ENCODE peak calls at places on chromosome 18, in eight cellular contexts. F, M, W, I, C, Y, X and S are unnamed samples.

GRCh38 chr18:60018801-60019462 is 119.1 kb downstream of the PMAIP1 start:
- DNase-seq in X (no peak), Y (no peak), C (no peak), W (no peak), I (no peak), F (no peak), M (no peak), S (no peak)

GRCh38 chr18:13112982-13113381 is 105.6 kb upstream of the LDLRAD4 start:
- DNase-seq in F (peak), W (no peak), X (no peak), Y (peak), M (no peak), I (peak), C (peak), S (no peak)

GRCh38 chr18:61334491-61334850 is 1.2 kb downstream of the CDH20 start:
- DNase-seq in I (no peak), M (no peak), W (no peak), X (no peak), Y (no peak), F (no peak), C (no peak), S (no peak)

GRCh38 chr18:46073474-46074331 is 1.6 kb upstream of the PSTPIP2 start:
- DNase-seq in F (no peak), X (no peak), Y (peak), M (peak), W (peak), I (peak), C (no peak), S (peak)

GRCh38 chr18:47772374-47773248 is 157.8 kb downstream of the SMAD2 start:
- DNase-seq in M (no peak), W (peak), X (peak), Y (peak), F (peak), I (no peak), C (peak), S (peak)

GRCh38 chr18:35835838-35836237 is 136.6 kb upstream of the RMP24 start:
- DNase-seq in W (no peak), F (no peak), X (no peak), I (no peak), Y (no peak), C (no peak), M (peak), S (no peak)

GRCh38 chr18:34031810-34032209 is 192.9 kb downstream of the NOL4 start:
- DNase-seq in F (no peak), I (no peak), Y (no peak), M (no peak), W (no peak), X (no peak), C (peak), S (no peak)

GRCh38 chr18:62500966-62501591 is 21.7 kb upstream of the ZCCHC2 start:
- DNase-seq in C (no peak), Y (no peak), I (no peak), F (no peak), X (no peak), M (no peak), W (no peak), S (no peak)

GRCh38 chr18:32469691-32470131 is 971 bp downstream of the GAREM1 start:
- DNase-seq in F (no peak), Y (no peak), C (peak), W (no peak), I (no peak), M (no peak), X (no peak), S (no peak)

GRCh38 chr18:76443519-76444435 is 51.3 kb downstream of the ZNF516 start:
- DNase-seq in M (no peak), Y (no peak), X (no peak), C (no peak), I (no peak), F (no peak), W (no peak), S (no peak)

GRCh38 chr18:29962579-29962978 is 1080.0 kb downstream of the DSC3 start:
- DNase-seq in F (no peak), W (no peak), C (no peak), X (no peak), M (no peak), I (no peak), Y (no peak), S (no peak)

GRCh38 chr18:48940854-48941531 is 9.8 kb downstream of the SMAD7 start:
- DNase-seq in F (no peak), I (no peak), M (no peak), C (no peak), X (peak), W (peak), Y (peak), S (peak)

GRCh38 chr18:33560686-33561370 is 17.2 kb upstream of the ASXL3 start:
- DNase-seq in W (no peak), C (peak), F (peak), M (no peak), X (no peak), I (no peak), Y (no peak), S (no peak)

GRCh38 chr18:9017170-9017899 is 85.2 kb upstream of the NDUFV2 start:
- DNase-seq in W (peak), F (peak), Y (peak), C (peak), I (peak), X (peak), M (peak), S (peak)

GRCh38 chr18:31664101-31664500 is 20.3 kb downstream of the B4GALT6 start:
- DNase-seq in M (no peak), C (no peak), W (no peak), I (no peak), X (no peak), Y (no peak), F (no peak), S (no peak)

GRCh38 chr18:9743200-9744016 is 35.3 kb downstream of the RAB31 start:
- DNase-seq in Y (peak), I (peak), C (peak), X (no peak), M (peak), F (peak), W (no peak), S (peak)